ENCODE peak calls at places on chromosomes 4 and X, in five cellular contexts. One of them, this sample, is unnamed.

GRCh38 chr4:153523941-153524386 is 57.8 kb downstream of the TMEM131L start:
- DNase-seq in GM03348: no peak
- DNase-seq in NCI-H1694 treated with DMSO at 0.1 percent for 48 hours: no peak
- DNase-seq in iPS DF 19.7: no peak
- DNase-seq in mucosa of descending colon: no peak
- DNase-seq in this sample: no peak

GRCh38 chrX:45986971-45987370 is 558.2 kb downstream of the ZNF674 start:
- DNase-seq in GM03348: no peak
- DNase-seq in NCI-H1694 treated with DMSO at 0.1 percent for 48 hours: no peak
- DNase-seq in iPS DF 19.7: no peak
- DNase-seq in mucosa of descending colon: no peak
- DNase-seq in this sample: peak

GRCh38 chr4:56908206-56909082 is 744 bp downstream of the REST start:
- DNase-seq in GM03348: peak
- DNase-seq in NCI-H1694 treated with DMSO at 0.1 percent for 48 hours: no peak
- DNase-seq in iPS DF 19.7: no peak
- DNase-seq in mucosa of descending colon: peak
- DNase-seq in this sample: peak

GRCh38 chrX:23504540-23504884 is 162.8 kb upstream of the PRDX4 start:
- DNase-seq in GM03348: no peak
- DNase-seq in NCI-H1694 treated with DMSO at 0.1 percent for 48 hours: no peak
- DNase-seq in iPS DF 19.7: no peak
- DNase-seq in mucosa of descending colon: no peak
- DNase-seq in this sample: no peak

GRCh38 chrX:46903458-46904242 is 8.6 kb upstream of the JADE3 start:
- DNase-seq in GM03348: peak
- DNase-seq in NCI-H1694 treated with DMSO at 0.1 percent for 48 hours: peak
- DNase-seq in iPS DF 19.7: no peak
- DNase-seq in mucosa of descending colon: peak
- DNase-seq in this sample: peak

GRCh38 chrX:100449696-100450606 is 39.9 kb upstream of the PCDH19 start:
- DNase-seq in GM03348: peak
- DNase-seq in NCI-H1694 treated with DMSO at 0.1 percent for 48 hours: no peak
- DNase-seq in iPS DF 19.7: no peak
- DNase-seq in mucosa of descending colon: peak
- DNase-seq in this sample: no peak

GRCh38 chrX:11215191-11215921 is 77.9 kb upstream of the AMELX start:
- DNase-seq in GM03348: no peak
- DNase-seq in NCI-H1694 treated with DMSO at 0.1 percent for 48 hours: no peak
- DNase-seq in iPS DF 19.7: no peak
- DNase-seq in mucosa of descending colon: no peak
- DNase-seq in this sample: no peak

GRCh38 chr4:70577220-70577927 is 14.7 kb upstream of the AMBN start:
- DNase-seq in GM03348: no peak
- DNase-seq in NCI-H1694 treated with DMSO at 0.1 percent for 48 hours: no peak
- DNase-seq in iPS DF 19.7: no peak
- DNase-seq in mucosa of descending colon: no peak
- DNase-seq in this sample: no peak

GRCh38 chr4:131098976-131099375 is 2003.0 kb downstream of the C4orf33 start:
- DNase-seq in GM03348: no peak
- DNase-seq in NCI-H1694 treated with DMSO at 0.1 percent for 48 hours: no peak
- DNase-seq in iPS DF 19.7: no peak
- DNase-seq in mucosa of descending colon: no peak
- DNase-seq in this sample: no peak

GRCh38 chr4:140704964-140705363 is 51.2 kb downstream of the TBC1D9 start:
- DNase-seq in GM03348: no peak
- DNase-seq in NCI-H1694 treated with DMSO at 0.1 percent for 48 hours: no peak
- DNase-seq in iPS DF 19.7: no peak
- DNase-seq in mucosa of descending colon: no peak
- DNase-seq in this sample: no peak

GRCh38 chr4:32440391-32440790 is 1720.2 kb downstream of the PCDH7 start:
- DNase-seq in GM03348: no peak
- DNase-seq in NCI-H1694 treated with DMSO at 0.1 percent for 48 hours: no peak
- DNase-seq in iPS DF 19.7: no peak
- DNase-seq in mucosa of descending colon: no peak
- DNase-seq in this sample: no peak

GRCh38 chr4:10582059-10582686 is 102.4 kb downstream of the CLNK start:
- DNase-seq in GM03348: peak
- DNase-seq in NCI-H1694 treated with DMSO at 0.1 percent for 48 hours: peak
- DNase-seq in iPS DF 19.7: no peak
- DNase-seq in mucosa of descending colon: peak
- DNase-seq in this sample: peak

GRCh38 chrX:13742397-13743176 is 8.0 kb downstream of the OFD1 start:
- DNase-seq in GM03348: no peak
- DNase-seq in NCI-H1694 treated with DMSO at 0.1 percent for 48 hours: no peak
- DNase-seq in iPS DF 19.7: no peak
- DNase-seq in mucosa of descending colon: no peak
- DNase-seq in this sample: no peak

GRCh38 chr4:34182346-34182745 is 2062.0 kb downstream of the ARAP2 start:
- DNase-seq in GM03348: no peak
- DNase-seq in NCI-H1694 treated with DMSO at 0.1 percent for 48 hours: no peak
- DNase-seq in iPS DF 19.7: no peak
- DNase-seq in mucosa of descending colon: no peak
- DNase-seq in this sample: peak

GRCh38 chrX:48107717-48108116 is 22.7 kb upstream of the SPACA5B start:
- DNase-seq in GM03348: no peak
- DNase-seq in NCI-H1694 treated with DMSO at 0.1 percent for 48 hours: no peak
- DNase-seq in iPS DF 19.7: no peak
- DNase-seq in mucosa of descending colon: no peak
- DNase-seq in this sample: no peak

GRCh38 chr4:115090483-115091075 is 22.8 kb downstream of the NDST4 start:
- DNase-seq in GM03348: peak
- DNase-seq in NCI-H1694 treated with DMSO at 0.1 percent for 48 hours: peak
- DNase-seq in iPS DF 19.7: no peak
- DNase-seq in mucosa of descending colon: no peak
- DNase-seq in this sample: peak

GRCh38 chrX:151391722-151392121 is 5.3 kb upstream of the VMA21 start:
- DNase-seq in GM03348: no peak
- DNase-seq in NCI-H1694 treated with DMSO at 0.1 percent for 48 hours: no peak
- DNase-seq in iPS DF 19.7: no peak
- DNase-seq in mucosa of descending colon: no peak
- DNase-seq in this sample: no peak

GRCh38 chr4:173424899-173425805 is 26.2 kb upstream of the SCRG1 start:
- DNase-seq in GM03348: peak
- DNase-seq in NCI-H1694 treated with DMSO at 0.1 percent for 48 hours: no peak
- DNase-seq in iPS DF 19.7: no peak
- DNase-seq in mucosa of descending colon: no peak
- DNase-seq in this sample: peak

GRCh38 chr4:68175562-68176155 is 46.0 kb upstream of the TMPRSS11F start:
- DNase-seq in GM03348: peak
- DNase-seq in NCI-H1694 treated with DMSO at 0.1 percent for 48 hours: peak
- DNase-seq in iPS DF 19.7: no peak
- DNase-seq in mucosa of descending colon: no peak
- DNase-seq in this sample: peak